ENCODE peak calls at places on chromosomes 2 and 18, in eight cellular contexts. Z is NB4, R is PC-3, D is T-helper 9 cell, O is HuH-7, F is ELR, P is HTR-8/SVneo, M is hippocampal formation. V is an unnamed sample.

GRCh38 chr2:202140522-202141292 is 67.7 kb downstream of the KIAA2012 start:
- DNase-seq in Z (no peak), R (no peak), D (no peak), O (no peak), F (peak; percentile 58), P (no peak), M (no peak), V (no peak)

GRCh38 chr2:17518212-17519154 is at the start of gene RAD51AP2:
- DNase-seq in Z (no peak), R (no peak), D (no peak), O (peak; percentile 76), F (peak; percentile 72), P (peak; percentile 21), M (peak; percentile 32), V (peak; percentile 81)

GRCh38 chr2:151491496-151491895 is 81.8 kb downstream of the RIF1 start:
- DNase-seq in Z (no peak), R (no peak), D (no peak), O (no peak), F (no peak), P (no peak), M (no peak), V (no peak)

GRCh38 chr2:178484245-178485041 is 4.2 kb downstream of the PLEKHA3 start:
- DNase-seq in Z (no peak), R (peak; percentile 82), D (no peak), O (no peak), F (peak; percentile 21), P (no peak), M (peak; percentile 17), V (no peak)

GRCh38 chr2:40420478-40420877 is 31.4 kb downstream of the SLC8A1 start:
- DNase-seq in Z (no peak), R (no peak), D (no peak), O (no peak), F (no peak), P (no peak), M (no peak), V (no peak)

GRCh38 chr2:235244497-235245215 is 249.2 kb upstream of the AGAP1 start:
- DNase-seq in Z (no peak), R (no peak), D (no peak), O (no peak), F (no peak), P (no peak), M (no peak), V (no peak)

GRCh38 chr2:232421189-232421785 is 14.6 kb downstream of the ALPG start:
- DNase-seq in Z (no peak), R (no peak), D (no peak), O (no peak), F (no peak), P (no peak), M (no peak), V (no peak)

GRCh38 chr2:240957656-240958365 is 40.6 kb upstream of the SNED1 start:
- DNase-seq in Z (no peak), R (no peak), D (no peak), O (no peak), F (no peak), P (peak; percentile 55), M (no peak), V (no peak)

GRCh38 chr2:199467462-199467822 is 9.7 kb upstream of the SATB2 start:
- DNase-seq in Z (no peak), R (no peak), D (no peak), O (no peak), F (no peak), P (no peak), M (no peak), V (no peak)

GRCh38 chr2:230927711-230928341 is 2.8 kb upstream of the GPR55 start:
- DNase-seq in Z (no peak), R (no peak), D (no peak), O (no peak), F (no peak), P (no peak), M (no peak), V (no peak)

GRCh38 chr2:149507933-149508332 is 79.6 kb downstream of the MMADHC start:
- DNase-seq in Z (no peak), R (no peak), D (no peak), O (no peak), F (no peak), P (no peak), M (no peak), V (no peak)

GRCh38 chr2:183091318-183091953 is 12.9 kb downstream of the DUSP19 start:
- DNase-seq in Z (no peak), R (no peak), D (no peak), O (no peak), F (no peak), P (no peak), M (no peak), V (peak; percentile 37)

GRCh38 chr2:175003875-175004729 is 1.1 kb downstream of the CHN1 start:
- DNase-seq in Z (peak; percentile 12), R (peak; percentile 30), D (no peak), O (peak; percentile 42), F (peak; percentile 50), P (peak; percentile 28), M (no peak), V (no peak)

GRCh38 chr18:49886891-49887764 is 73.8 kb upstream of the ACAA2 start:
- DNase-seq in Z (peak; percentile 9), R (peak; percentile 3), D (no peak), O (no peak), F (no peak), P (no peak), M (no peak), V (no peak)

GRCh38 chr2:235549735-235550377 is 56.0 kb downstream of the AGAP1 start:
- DNase-seq in Z (no peak), R (no peak), D (no peak), O (no peak), F (no peak), P (no peak), M (no peak), V (no peak)

GRCh38 chr18:23951206-23951605 is 63.3 kb upstream of the TTC39C start:
- DNase-seq in Z (no peak), R (no peak), D (no peak), O (no peak), F (no peak), P (no peak), M (no peak), V (no peak)

GRCh38 chr2:9266711-9267110 is 60.1 kb downstream of the ASAP2 start:
- DNase-seq in Z (peak; percentile 49), R (no peak), D (no peak), O (no peak), F (no peak), P (no peak), M (no peak), V (no peak)

GRCh38 chr2:196675963-196676362 is 36.4 kb downstream of the CCDC150 start:
- DNase-seq in Z (no peak), R (no peak), D (no peak), O (no peak), F (no peak), P (no peak), M (no peak), V (no peak)

GRCh38 chr2:64908406-64908805 is 80.8 kb upstream of the SLC1A4 start:
- DNase-seq in Z (no peak), R (no peak), D (no peak), O (no peak), F (no peak), P (no peak), M (no peak), V (no peak)

GRCh38 chr18:43931439-43931838 is 654.1 kb upstream of the SYT4 start:
- DNase-seq in Z (no peak), R (no peak), D (no peak), O (no peak), F (no peak), P (no peak), M (no peak), V (no peak)

GRCh38 chr2:44753552-44754285 is 187.8 kb upstream of the SIX3 start:
- DNase-seq in Z (peak; percentile 97), R (no peak), D (no peak), O (no peak), F (no peak), P (no peak), M (no peak), V (no peak)

GRCh38 chr18:12092398-12093229 is 1.0 kb upstream of the ANKRD62 start:
- DNase-seq in Z (peak; percentile 61), R (peak; percentile 84), D (no peak), O (peak; percentile 97), F (peak; percentile 7), P (peak; percentile 38), M (no peak), V (peak; percentile 68)

GRCh38 chr18:25322806-25323205 is 29.2 kb downstream of the ZNF521 start:
- DNase-seq in Z (no peak), R (no peak), D (no peak), O (no peak), F (peak; percentile 4), P (no peak), M (no peak), V (no peak)

V was measured in Caco-2.